ENCODE peak calls at places on chromosomes 13 and 19, in nine cellular contexts. D is NCI-H510A; Q is suprapubic skin; I is IMR-90; G is CD8-positive, alpha-beta memory T cell; K is T-helper 9 cell; C is T-helper 1 cell; B is brain pericyte; P is left ventricle myocardium inferior. F is an unnamed sample.

GRCh38 chr19:14090509-14091085 is at the start of gene SAMD1:
- DNase-seq in Q (peak), G (peak), D (peak), C (peak), I (peak), P (peak), K (peak), B (no peak), F (peak)

GRCh38 chr19:52599241-52599640 is 29.2 kb downstream of the ZNF701 start:
- DNase-seq in K (no peak), G (no peak), I (no peak), P (no peak), Q (no peak), C (no peak), B (no peak), D (no peak), F (no peak)

GRCh38 chr19:54458648-54459281 is 4.8 kb downstream of the LENG9 start:
- DNase-seq in B (no peak), I (no peak), G (no peak), P (no peak), C (no peak), D (no peak), Q (no peak), K (no peak), F (no peak)

GRCh38 chr19:11020982-11021759 is 60.3 kb downstream of the SMARCA4 start:
- DNase-seq in P (no peak), G (no peak), C (no peak), I (no peak), B (no peak), K (no peak), D (no peak), Q (no peak), F (no peak)

GRCh38 chr13:41457589-41458186 is 338 bp downstream of the RGCC start:
- DNase-seq in Q (peak), C (peak), P (peak), K (peak), G (no peak), B (no peak), I (no peak), D (no peak), F (peak)

GRCh38 chr13:45784755-45785675 is 66.5 kb downstream of the SIAH3 start:
- DNase-seq in I (no peak), B (no peak), D (no peak), G (no peak), P (no peak), Q (no peak), C (no peak), K (no peak), F (no peak)

GRCh38 chr13:58884353-58884752 is 1252.8 kb downstream of the PCDH17 start:
- DNase-seq in G (no peak), K (no peak), Q (no peak), B (no peak), P (no peak), D (no peak), C (no peak), I (no peak), F (no peak)

GRCh38 chr19:49475995-49476880 is 2.2 kb downstream of the FLT3LG start:
- DNase-seq in P (no peak), K (peak), G (peak), I (no peak), C (peak), Q (peak), B (no peak), D (peak), F (peak)

GRCh38 chr19:10836478-10837325 is 690 bp upstream of the TMED1 start:
- DNase-seq in Q (peak), I (no peak), D (peak), G (no peak), K (peak), C (peak), P (peak), B (no peak), F (peak)

GRCh38 chr13:108419768-108420167 is 150.2 kb downstream of the TNFSF13B start:
- DNase-seq in G (no peak), Q (no peak), K (no peak), B (no peak), D (no peak), I (no peak), P (no peak), C (no peak), F (no peak)

GRCh38 chr13:60267498-60268202 is 103.9 kb upstream of the DIAPH3 start:
- DNase-seq in C (no peak), K (no peak), D (no peak), B (no peak), G (peak), Q (no peak), I (no peak), P (no peak), F (no peak)

GRCh38 chr19:2788237-2788636 is 2.9 kb downstream of the THOP1 start:
- DNase-seq in G (no peak), D (no peak), I (no peak), K (no peak), C (no peak), P (no peak), Q (no peak), B (no peak), F (no peak)

GRCh38 chr19:29696045-29696682 is 18.9 kb downstream of the C19orf12 start:
- DNase-seq in D (no peak), B (no peak), K (no peak), P (no peak), Q (no peak), I (no peak), C (no peak), G (no peak), F (no peak)

GRCh38 chr19:51386882-51387520 is 773 bp downstream of the LIM2 start:
- DNase-seq in K (no peak), G (peak), P (no peak), B (no peak), Q (no peak), D (no peak), C (no peak), I (no peak), F (no peak)

GRCh38 chr13:70339738-70340137 is 231.5 kb upstream of the KLHL1 start:
- DNase-seq in C (no peak), G (no peak), P (no peak), B (no peak), D (no peak), K (no peak), Q (no peak), I (no peak), F (no peak)

GRCh38 chr19:50896591-50897190 is 14.5 kb downstream of the KLK4 start:
- DNase-seq in Q (no peak), I (peak), B (no peak), P (no peak), G (no peak), K (no peak), C (no peak), D (no peak), F (no peak)

GRCh38 chr13:113041293-113041690 is 64.3 kb upstream of the F7 start:
- DNase-seq in G (no peak), Q (no peak), K (no peak), D (no peak), I (no peak), C (no peak), P (no peak), B (no peak), F (no peak)

GRCh38 chr13:62125451-62125850 is 709.8 kb upstream of the PCDH20 start:
- DNase-seq in G (no peak), D (no peak), Q (no peak), I (no peak), P (no peak), B (no peak), K (no peak), C (no peak), F (no peak)

GRCh38 chr13:62336507-62336906 is 920.9 kb upstream of the PCDH20 start:
- DNase-seq in B (no peak), Q (no peak), K (no peak), C (no peak), D (no peak), P (no peak), G (no peak), I (no peak), F (no peak)

GRCh38 chr13:42355118-42355840 is 83.3 kb downstream of the AKAP11 start:
- DNase-seq in P (no peak), K (peak), D (no peak), G (peak), Q (no peak), C (no peak), B (no peak), I (no peak), F (peak)

GRCh38 chr13:73940098-73940497 is 194.1 kb downstream of the KLF12 start:
- DNase-seq in D (no peak), B (no peak), Q (no peak), P (peak), C (no peak), G (no peak), I (no peak), K (no peak), F (no peak)